ENCODE peak calls at places on chromosomes 1 and 21, in ten cellular contexts. One of them, this sample, is unnamed.

GRCh38 chr1:68231627-68232303 is 558 bp downstream of the WLS start:
- DNase-seq in BE2C: peak; percentile 35
- DNase-seq in OCI-LY7: no peak
- DNase-seq in epithelial cell of esophagus: peak; percentile 63
- DNase-seq in adipocyte: peak; percentile 92
- DNase-seq in SJSA1: peak; percentile 62
- DNase-seq in endothelial cell of umbilical vein: peak; percentile 78
- DNase-seq in Peyer's patch: peak; percentile 59
- DNase-seq in right atrium auricular region: peak; percentile 78
- DNase-seq in endodermal cell: peak; percentile 74
- DNase-seq in this sample: peak; percentile 67

GRCh38 chr1:211153932-211154331 is 20.0 kb upstream of the KCNH1 start:
- DNase-seq in BE2C: no peak
- DNase-seq in OCI-LY7: no peak
- DNase-seq in epithelial cell of esophagus: no peak
- DNase-seq in adipocyte: no peak
- DNase-seq in SJSA1: no peak
- DNase-seq in endothelial cell of umbilical vein: no peak
- DNase-seq in Peyer's patch: no peak
- DNase-seq in right atrium auricular region: no peak
- DNase-seq in endodermal cell: no peak
- DNase-seq in this sample: no peak

GRCh38 chr1:234956821-234957329 is 171.8 kb downstream of the TOMM20 start:
- DNase-seq in BE2C: no peak
- DNase-seq in OCI-LY7: no peak
- DNase-seq in epithelial cell of esophagus: no peak
- DNase-seq in adipocyte: no peak
- DNase-seq in SJSA1: no peak
- DNase-seq in endothelial cell of umbilical vein: no peak
- DNase-seq in Peyer's patch: peak; percentile 41
- DNase-seq in right atrium auricular region: peak; percentile 23
- DNase-seq in endodermal cell: no peak
- DNase-seq in this sample: peak; percentile 60

GRCh38 chr1:44327679-44328491 is 27.2 kb downstream of the ERI3 start:
- DNase-seq in BE2C: peak; percentile 81
- DNase-seq in OCI-LY7: no peak
- DNase-seq in epithelial cell of esophagus: peak; percentile 100
- DNase-seq in adipocyte: peak; percentile 99
- DNase-seq in SJSA1: peak; percentile 97
- DNase-seq in endothelial cell of umbilical vein: peak; percentile 60
- DNase-seq in Peyer's patch: peak; percentile 78
- DNase-seq in right atrium auricular region: peak; percentile 95
- DNase-seq in endodermal cell: peak; percentile 68
- DNase-seq in this sample: peak; percentile 66

GRCh38 chr1:241600496-241600901 is 39.7 kb downstream of the CHML start:
- DNase-seq in BE2C: no peak
- DNase-seq in OCI-LY7: peak; percentile 10
- DNase-seq in epithelial cell of esophagus: peak; percentile 46
- DNase-seq in adipocyte: peak; percentile 81
- DNase-seq in SJSA1: no peak
- DNase-seq in endothelial cell of umbilical vein: no peak
- DNase-seq in Peyer's patch: no peak
- DNase-seq in right atrium auricular region: no peak
- DNase-seq in endodermal cell: no peak
- DNase-seq in this sample: no peak

GRCh38 chr1:23524716-23525401 is 6.2 kb downstream of the E2F2 start:
- DNase-seq in BE2C: peak; percentile 16
- DNase-seq in OCI-LY7: peak; percentile 89
- DNase-seq in epithelial cell of esophagus: no peak
- DNase-seq in adipocyte: no peak
- DNase-seq in SJSA1: no peak
- DNase-seq in endothelial cell of umbilical vein: no peak
- DNase-seq in Peyer's patch: peak; percentile 93
- DNase-seq in right atrium auricular region: no peak
- DNase-seq in endodermal cell: no peak
- DNase-seq in this sample: no peak

GRCh38 chr1:156052862-156053769 is 482 bp downstream of the UBQLN4 start:
- DNase-seq in BE2C: peak; percentile 81
- DNase-seq in OCI-LY7: peak; percentile 78
- DNase-seq in epithelial cell of esophagus: peak; percentile 81
- DNase-seq in adipocyte: peak; percentile 83
- DNase-seq in SJSA1: peak; percentile 66
- DNase-seq in endothelial cell of umbilical vein: peak; percentile 76
- DNase-seq in Peyer's patch: peak; percentile 81
- DNase-seq in right atrium auricular region: peak; percentile 60
- DNase-seq in endodermal cell: peak; percentile 93
- DNase-seq in this sample: peak; percentile 94

GRCh38 chr21:44612669-44613229 is 870 bp downstream of the KRTAP10-8 start:
- DNase-seq in BE2C: no peak
- DNase-seq in OCI-LY7: no peak
- DNase-seq in epithelial cell of esophagus: no peak
- DNase-seq in adipocyte: no peak
- DNase-seq in SJSA1: no peak
- DNase-seq in endothelial cell of umbilical vein: no peak
- DNase-seq in Peyer's patch: no peak
- DNase-seq in right atrium auricular region: no peak
- DNase-seq in endodermal cell: no peak
- DNase-seq in this sample: no peak

GRCh38 chr1:147748687-147749350 is 11.6 kb downstream of the GJA5 start:
- DNase-seq in BE2C: no peak
- DNase-seq in OCI-LY7: no peak
- DNase-seq in epithelial cell of esophagus: no peak
- DNase-seq in adipocyte: no peak
- DNase-seq in SJSA1: no peak
- DNase-seq in endothelial cell of umbilical vein: peak; percentile 27
- DNase-seq in Peyer's patch: no peak
- DNase-seq in right atrium auricular region: no peak
- DNase-seq in endodermal cell: no peak
- DNase-seq in this sample: no peak

GRCh38 chr21:34894401-34894800 is 154.7 kb downstream of the RUNX1 start:
- DNase-seq in BE2C: no peak
- DNase-seq in OCI-LY7: no peak
- DNase-seq in epithelial cell of esophagus: no peak
- DNase-seq in adipocyte: no peak
- DNase-seq in SJSA1: no peak
- DNase-seq in endothelial cell of umbilical vein: no peak
- DNase-seq in Peyer's patch: no peak
- DNase-seq in right atrium auricular region: no peak
- DNase-seq in endodermal cell: no peak
- DNase-seq in this sample: no peak

GRCh38 chr1:188023206-188023605 is 1194.5 kb downstream of the PLA2G4A start:
- DNase-seq in BE2C: no peak
- DNase-seq in OCI-LY7: no peak
- DNase-seq in epithelial cell of esophagus: peak; percentile 45
- DNase-seq in adipocyte: no peak
- DNase-seq in SJSA1: no peak
- DNase-seq in endothelial cell of umbilical vein: no peak
- DNase-seq in Peyer's patch: no peak
- DNase-seq in right atrium auricular region: no peak
- DNase-seq in endodermal cell: no peak
- DNase-seq in this sample: no peak

GRCh38 chr1:51986718-51987117 is 3.8 kb downstream of the RAB3B start:
- DNase-seq in BE2C: peak; percentile 25
- DNase-seq in OCI-LY7: no peak
- DNase-seq in epithelial cell of esophagus: no peak
- DNase-seq in adipocyte: no peak
- DNase-seq in SJSA1: no peak
- DNase-seq in endothelial cell of umbilical vein: no peak
- DNase-seq in Peyer's patch: no peak
- DNase-seq in right atrium auricular region: no peak
- DNase-seq in endodermal cell: no peak
- DNase-seq in this sample: no peak

GRCh38 chr1:51989582-51990477 is 670 bp downstream of the RAB3B start:
- DNase-seq in BE2C: no peak
- DNase-seq in OCI-LY7: no peak
- DNase-seq in epithelial cell of esophagus: no peak
- DNase-seq in adipocyte: no peak
- DNase-seq in SJSA1: no peak
- DNase-seq in endothelial cell of umbilical vein: no peak
- DNase-seq in Peyer's patch: no peak
- DNase-seq in right atrium auricular region: no peak
- DNase-seq in endodermal cell: peak; percentile 76
- DNase-seq in this sample: peak; percentile 69

GRCh38 chr1:51988254-51988653 is 2.2 kb downstream of the RAB3B start:
- DNase-seq in BE2C: no peak
- DNase-seq in OCI-LY7: no peak
- DNase-seq in epithelial cell of esophagus: no peak
- DNase-seq in adipocyte: no peak
- DNase-seq in SJSA1: no peak
- DNase-seq in endothelial cell of umbilical vein: no peak
- DNase-seq in Peyer's patch: no peak
- DNase-seq in right atrium auricular region: no peak
- DNase-seq in endodermal cell: no peak
- DNase-seq in this sample: no peak

GRCh38 chr1:51990478-51990965 is at the start of gene RAB3B:
- DNase-seq in BE2C: peak; percentile 72
- DNase-seq in OCI-LY7: peak; percentile 11
- DNase-seq in epithelial cell of esophagus: peak; percentile 73
- DNase-seq in adipocyte: peak; percentile 84
- DNase-seq in SJSA1: peak; percentile 62
- DNase-seq in endothelial cell of umbilical vein: peak; percentile 71
- DNase-seq in Peyer's patch: peak; percentile 83
- DNase-seq in right atrium auricular region: no peak
- DNase-seq in endodermal cell: peak; percentile 98
- DNase-seq in this sample: peak; percentile 95
- H3K4me3 ChIP-seq in BE2C: peak within 1 kb of the TSS; percentile 36
- H3K4me3 ChIP-seq in OCI-LY7: peak within 1 kb of the TSS; percentile 43
- H3K4me3 ChIP-seq in epithelial cell of esophagus: peak within 1 kb of the TSS; percentile 35
- H3K4me3 ChIP-seq in adipocyte: peak within 1 kb of the TSS; percentile 58
- H3K4me3 ChIP-seq in SJSA1: peak within 1 kb of the TSS; percentile 90
- H3K4me3 ChIP-seq in endothelial cell of umbilical vein: peak within 1 kb of the TSS; percentile 73
- H3K4me3 ChIP-seq in Peyer's patch: peak within 1 kb of the TSS; percentile 67
- H3K4me3 ChIP-seq in right atrium auricular region: peak within 1 kb of the TSS; percentile 47
- H3K4me3 ChIP-seq in endodermal cell: peak within 1 kb of the TSS; percentile 86
- H3K4me3 ChIP-seq in this sample: peak within 1 kb of the TSS; percentile 82

GRCh38 chr21:19899645-19900044 is 1098.6 kb upstream of the NCAM2 start:
- DNase-seq in BE2C: no peak
- DNase-seq in OCI-LY7: no peak
- DNase-seq in epithelial cell of esophagus: no peak
- DNase-seq in adipocyte: no peak
- DNase-seq in SJSA1: no peak
- DNase-seq in endothelial cell of umbilical vein: no peak
- DNase-seq in Peyer's patch: no peak
- DNase-seq in right atrium auricular region: no peak
- DNase-seq in endodermal cell: no peak
- DNase-seq in this sample: no peak

GRCh38 chr21:19900149-19900548 is 1098.1 kb upstream of the NCAM2 start:
- DNase-seq in BE2C: no peak
- DNase-seq in OCI-LY7: no peak
- DNase-seq in epithelial cell of esophagus: no peak
- DNase-seq in adipocyte: no peak
- DNase-seq in SJSA1: no peak
- DNase-seq in endothelial cell of umbilical vein: no peak
- DNase-seq in Peyer's patch: no peak
- DNase-seq in right atrium auricular region: no peak
- DNase-seq in endodermal cell: no peak
- DNase-seq in this sample: no peak
- H3K4me3 ChIP-seq in BE2C: no peak overlapping the region
- H3K4me3 ChIP-seq in OCI-LY7: no peak overlapping the region
- H3K4me3 ChIP-seq in epithelial cell of esophagus: no peak overlapping the region
- H3K4me3 ChIP-seq in adipocyte: no peak overlapping the region
- H3K4me3 ChIP-seq in SJSA1: no peak overlapping the region
- H3K4me3 ChIP-seq in endothelial cell of umbilical vein: no peak overlapping the region
- H3K4me3 ChIP-seq in Peyer's patch: no peak overlapping the region
- H3K4me3 ChIP-seq in right atrium auricular region: no peak overlapping the region
- H3K4me3 ChIP-seq in endodermal cell: no peak overlapping the region
- H3K4me3 ChIP-seq in this sample: no peak overlapping the region

DNA sequence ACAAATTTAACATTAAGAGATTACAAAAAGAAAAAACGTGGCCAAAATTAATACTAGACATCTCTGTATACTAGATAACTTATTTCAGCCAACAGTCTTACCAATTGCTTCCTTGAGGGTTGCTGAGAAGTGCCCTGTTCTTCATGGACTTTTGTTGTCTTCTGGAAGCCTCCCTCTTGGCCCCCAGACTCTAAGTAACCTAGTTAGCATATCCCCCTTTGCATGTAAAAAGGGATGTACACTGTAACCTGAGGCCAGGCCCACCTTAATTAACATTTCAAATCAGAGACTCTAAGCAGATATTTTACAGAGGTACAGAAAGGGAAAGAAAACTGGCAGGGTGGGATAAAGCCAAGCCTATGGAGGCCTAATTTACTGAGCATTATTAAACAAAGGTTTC is 1047.3 kb downstream of the ADGRL2 start:
- DNase-seq in BE2C: no peak
- DNase-seq in OCI-LY7: no peak
- DNase-seq in epithelial cell of esophagus: no peak
- DNase-seq in adipocyte: no peak
- DNase-seq in SJSA1: no peak
- DNase-seq in endothelial cell of umbilical vein: no peak
- DNase-seq in Peyer's patch: no peak
- DNase-seq in right atrium auricular region: no peak
- DNase-seq in endodermal cell: no peak
- DNase-seq in this sample: peak; percentile 53
- H3K4me3 ChIP-seq in BE2C: no peak overlapping the region
- H3K4me3 ChIP-seq in OCI-LY7: no peak overlapping the region
- H3K4me3 ChIP-seq in epithelial cell of esophagus: no peak overlapping the region
- H3K4me3 ChIP-seq in adipocyte: no peak overlapping the region
- H3K4me3 ChIP-seq in SJSA1: no peak overlapping the region
- H3K4me3 ChIP-seq in endothelial cell of umbilical vein: no peak overlapping the region
- H3K4me3 ChIP-seq in Peyer's patch: no peak overlapping the region
- H3K4me3 ChIP-seq in right atrium auricular region: no peak overlapping the region
- H3K4me3 ChIP-seq in endodermal cell: no peak overlapping the region
- H3K4me3 ChIP-seq in this sample: peak overlapping the region; percentile 47

GRCh38 chr1:86155061-86155806 is 1.3 kb downstream of the COL24A1 start:
- DNase-seq in BE2C: peak; percentile 1
- DNase-seq in OCI-LY7: no peak
- DNase-seq in epithelial cell of esophagus: peak; percentile 13
- DNase-seq in adipocyte: no peak
- DNase-seq in SJSA1: no peak
- DNase-seq in endothelial cell of umbilical vein: no peak
- DNase-seq in Peyer's patch: no peak
- DNase-seq in right atrium auricular region: peak; percentile 61
- DNase-seq in endodermal cell: peak; percentile 82
- DNase-seq in this sample: peak; percentile 73

GRCh38 chr1:86159800-86160199 is 3.2 kb upstream of the COL24A1 start:
- DNase-seq in BE2C: no peak
- DNase-seq in OCI-LY7: no peak
- DNase-seq in epithelial cell of esophagus: no peak
- DNase-seq in adipocyte: no peak
- DNase-seq in SJSA1: no peak
- DNase-seq in endothelial cell of umbilical vein: no peak
- DNase-seq in Peyer's patch: no peak
- DNase-seq in right atrium auricular region: no peak
- DNase-seq in endodermal cell: no peak
- DNase-seq in this sample: no peak

GRCh38 chr1:86154581-86155060 is 2.0 kb downstream of the COL24A1 start:
- DNase-seq in BE2C: peak; percentile 37
- DNase-seq in OCI-LY7: no peak
- DNase-seq in epithelial cell of esophagus: peak; percentile 54
- DNase-seq in adipocyte: peak; percentile 83
- DNase-seq in SJSA1: no peak
- DNase-seq in endothelial cell of umbilical vein: no peak
- DNase-seq in Peyer's patch: no peak
- DNase-seq in right atrium auricular region: peak; percentile 59
- DNase-seq in endodermal cell: peak; percentile 77
- DNase-seq in this sample: peak; percentile 57

GRCh38 chr1:86155807-86156561 is 588 bp downstream of the COL24A1 start:
- DNase-seq in BE2C: peak; percentile 2
- DNase-seq in OCI-LY7: no peak
- DNase-seq in epithelial cell of esophagus: peak; percentile 16
- DNase-seq in adipocyte: peak; percentile 67
- DNase-seq in SJSA1: no peak
- DNase-seq in endothelial cell of umbilical vein: peak; percentile 25
- DNase-seq in Peyer's patch: no peak
- DNase-seq in right atrium auricular region: peak; percentile 56
- DNase-seq in endodermal cell: peak; percentile 79
- DNase-seq in this sample: peak; percentile 53

GRCh38 chr1:86156571-86157455 is at the start of gene COL24A1:
- DNase-seq in BE2C: peak; percentile 8
- DNase-seq in OCI-LY7: no peak
- DNase-seq in epithelial cell of esophagus: peak; percentile 53
- DNase-seq in adipocyte: peak; percentile 77
- DNase-seq in SJSA1: no peak
- DNase-seq in endothelial cell of umbilical vein: peak; percentile 24
- DNase-seq in Peyer's patch: peak; percentile 44
- DNase-seq in right atrium auricular region: peak; percentile 75
- DNase-seq in endodermal cell: peak; percentile 92
- DNase-seq in this sample: peak; percentile 90
- H3K4me3 ChIP-seq in BE2C: no peak within 1 kb of the TSS
- H3K4me3 ChIP-seq in OCI-LY7: no peak within 1 kb of the TSS
- H3K4me3 ChIP-seq in epithelial cell of esophagus: peak within 1 kb of the TSS; percentile 19
- H3K4me3 ChIP-seq in adipocyte: peak within 1 kb of the TSS; percentile 62
- H3K4me3 ChIP-seq in SJSA1: no peak within 1 kb of the TSS
- H3K4me3 ChIP-seq in endothelial cell of umbilical vein: peak within 1 kb of the TSS; percentile 29
- H3K4me3 ChIP-seq in Peyer's patch: peak within 1 kb of the TSS; percentile 35
- H3K4me3 ChIP-seq in right atrium auricular region: peak within 1 kb of the TSS; percentile 49
- H3K4me3 ChIP-seq in endodermal cell: peak within 1 kb of the TSS; percentile 80
- H3K4me3 ChIP-seq in this sample: peak within 1 kb of the TSS; percentile 76